ENCODE peak calls at places on chromosomes 2 and 18, in six cellular contexts. One of them, this sample, is unnamed.

GRCh38 chr2:144133881-144134280 is 386.0 kb downstream of the ZEB2 start:
- DNase-seq in IMR-90: no peak
- DNase-seq in mesendoderm: no peak
- DNase-seq in trophoblast cell: no peak
- DNase-seq in H1: no peak
- DNase-seq in neuronal stem cell: no peak
- DNase-seq in this sample: no peak

GRCh38 chr2:161825429-161825828 is 201.2 kb downstream of the SLC4A10 start:
- DNase-seq in IMR-90: no peak
- DNase-seq in neuronal stem cell: no peak
- DNase-seq in mesendoderm: no peak
- DNase-seq in H1: no peak
- DNase-seq in trophoblast cell: no peak
- DNase-seq in this sample: no peak

GRCh38 chr2:162114291-162114690 is 37.8 kb downstream of the GCG start:
- DNase-seq in mesendoderm: no peak
- DNase-seq in trophoblast cell: no peak
- DNase-seq in IMR-90: no peak
- DNase-seq in neuronal stem cell: no peak
- DNase-seq in H1: no peak
- DNase-seq in this sample: no peak

GRCh38 chr2:86020984-86021383 is 84.7 kb downstream of the POLR1A start:
- DNase-seq in trophoblast cell: no peak
- DNase-seq in neuronal stem cell: no peak
- DNase-seq in IMR-90: peak; percentile 70
- DNase-seq in H1: no peak
- DNase-seq in mesendoderm: no peak
- DNase-seq in this sample: no peak

GRCh38 chr2:112958428-112959108 is 19.2 kb upstream of the IL36G start:
- DNase-seq in IMR-90: peak; percentile 57
- DNase-seq in neuronal stem cell: peak; percentile 37
- DNase-seq in H1: no peak
- DNase-seq in trophoblast cell: no peak
- DNase-seq in mesendoderm: peak; percentile 69
- DNase-seq in this sample: peak; percentile 68

GRCh38 chr18:72542993-72543361 is 1.2 kb downstream of the CBLN2 start:
- DNase-seq in H1: no peak
- DNase-seq in mesendoderm: peak; percentile 38
- DNase-seq in IMR-90: no peak
- DNase-seq in neuronal stem cell: peak; percentile 39
- DNase-seq in trophoblast cell: no peak
- DNase-seq in this sample: no peak

GRCh38 chr2:216636570-216637450 is 3.6 kb downstream of the IGFBP2 start:
- DNase-seq in neuronal stem cell: peak; percentile 63
- DNase-seq in mesendoderm: peak; percentile 68
- DNase-seq in trophoblast cell: no peak
- DNase-seq in H1: no peak
- DNase-seq in IMR-90: peak; percentile 37
- DNase-seq in this sample: peak; percentile 77

GRCh38 chr18:23943104-23943503 is 71.5 kb upstream of the TTC39C start:
- DNase-seq in mesendoderm: no peak
- DNase-seq in H1: no peak
- DNase-seq in trophoblast cell: no peak
- DNase-seq in neuronal stem cell: no peak
- DNase-seq in IMR-90: no peak
- DNase-seq in this sample: no peak

GRCh38 chr2:232239956-232240681 is 138.4 kb upstream of the ALPP start:
- DNase-seq in IMR-90: peak; percentile 27
- DNase-seq in trophoblast cell: peak; percentile 77
- DNase-seq in H1: no peak
- DNase-seq in mesendoderm: no peak
- DNase-seq in neuronal stem cell: no peak
- DNase-seq in this sample: no peak

GRCh38 chr2:64731306-64731654 is 77.6 kb upstream of the SERTAD2 start:
- DNase-seq in neuronal stem cell: no peak
- DNase-seq in H1: no peak
- DNase-seq in mesendoderm: no peak
- DNase-seq in trophoblast cell: no peak
- DNase-seq in IMR-90: no peak
- DNase-seq in this sample: no peak

GRCh38 chr18:22219568-22220355 is 50.4 kb downstream of the GATA6 start:
- DNase-seq in neuronal stem cell: no peak
- DNase-seq in mesendoderm: peak; percentile 58
- DNase-seq in H1: no peak
- DNase-seq in trophoblast cell: no peak
- DNase-seq in IMR-90: no peak
- DNase-seq in this sample: no peak

GRCh38 chr2:40680547-40680946 is 228.7 kb upstream of the SLC8A1 start:
- DNase-seq in IMR-90: peak; percentile 19
- DNase-seq in mesendoderm: no peak
- DNase-seq in neuronal stem cell: no peak
- DNase-seq in H1: no peak
- DNase-seq in trophoblast cell: no peak
- DNase-seq in this sample: no peak
- H3K4me3 ChIP-seq in IMR-90: peak overlapping the region; percentile 7
- H3K4me3 ChIP-seq in mesendoderm: no peak overlapping the region
- H3K4me3 ChIP-seq in neuronal stem cell: no peak overlapping the region
- H3K4me3 ChIP-seq in H1: no peak overlapping the region
- H3K4me3 ChIP-seq in trophoblast cell: no peak overlapping the region
- H3K4me3 ChIP-seq in this sample: no peak overlapping the region

GRCh38 chr2:63614448-63614968 is 25.7 kb downstream of the MDH1 start:
- DNase-seq in IMR-90: peak; percentile 61
- DNase-seq in neuronal stem cell: peak; percentile 20
- DNase-seq in mesendoderm: peak; percentile 99
- DNase-seq in H1: no peak
- DNase-seq in trophoblast cell: peak; percentile 54
- DNase-seq in this sample: peak; percentile 26
- H3K4ac ChIP-seq in IMR-90: peak overlapping the region; percentile 45
- H3K4ac ChIP-seq in neuronal stem cell: no peak overlapping the region
- H3K4ac ChIP-seq in mesendoderm: no peak overlapping the region
- H3K4ac ChIP-seq in H1: no peak overlapping the region
- H3K4ac ChIP-seq in trophoblast cell: no peak overlapping the region
- H3K4ac ChIP-seq in this sample: no peak overlapping the region

GRCh38 chr2:239310401-239311061 is 90.3 kb downstream of the HDAC4 start:
- DNase-seq in neuronal stem cell: no peak
- DNase-seq in mesendoderm: no peak
- DNase-seq in trophoblast cell: no peak
- DNase-seq in H1: no peak
- DNase-seq in IMR-90: no peak
- DNase-seq in this sample: no peak

GRCh38 chr2:239309398-239310245 is 91.2 kb downstream of the HDAC4 start:
- DNase-seq in mesendoderm: no peak
- DNase-seq in trophoblast cell: no peak
- DNase-seq in neuronal stem cell: no peak
- DNase-seq in IMR-90: no peak
- DNase-seq in H1: no peak
- DNase-seq in this sample: no peak

GRCh38 chr2:239307921-239308620 is 92.7 kb downstream of the HDAC4 start:
- DNase-seq in IMR-90: no peak
- DNase-seq in mesendoderm: peak; percentile 45
- DNase-seq in trophoblast cell: no peak
- DNase-seq in neuronal stem cell: no peak
- DNase-seq in H1: no peak
- DNase-seq in this sample: no peak

GRCh38 chr2:239307221-239307569 is 93.6 kb downstream of the HDAC4 start:
- DNase-seq in mesendoderm: no peak
- DNase-seq in trophoblast cell: no peak
- DNase-seq in H1: no peak
- DNase-seq in neuronal stem cell: no peak
- DNase-seq in IMR-90: no peak
- DNase-seq in this sample: no peak

GRCh38 chr2:239308696-239309397 is 92.0 kb downstream of the HDAC4 start:
- DNase-seq in neuronal stem cell: no peak
- DNase-seq in H1: no peak
- DNase-seq in IMR-90: peak; percentile 80
- DNase-seq in trophoblast cell: no peak
- DNase-seq in mesendoderm: no peak
- DNase-seq in this sample: peak; percentile 40
- H3K4me3 ChIP-seq in neuronal stem cell: no peak overlapping the region
- H3K4me3 ChIP-seq in H1: no peak overlapping the region
- H3K4me3 ChIP-seq in IMR-90: peak overlapping the region; percentile 25
- H3K4me3 ChIP-seq in trophoblast cell: no peak overlapping the region
- H3K4me3 ChIP-seq in mesendoderm: no peak overlapping the region
- H3K4me3 ChIP-seq in this sample: no peak overlapping the region

GRCh38 chr2:128638741-128639477 is 320.2 kb upstream of the HS6ST1 start:
- DNase-seq in mesendoderm: peak; percentile 99
- DNase-seq in trophoblast cell: no peak
- DNase-seq in H1: peak; percentile 88
- DNase-seq in neuronal stem cell: peak; percentile 93
- DNase-seq in IMR-90: no peak
- DNase-seq in this sample: no peak

GRCh38 chr2:128639693-128640092 is 321.0 kb upstream of the HS6ST1 start:
- DNase-seq in trophoblast cell: no peak
- DNase-seq in mesendoderm: peak; percentile 56
- DNase-seq in neuronal stem cell: no peak
- DNase-seq in IMR-90: no peak
- DNase-seq in H1: no peak
- DNase-seq in this sample: no peak

GRCh38 chr2:128638311-128638710 is 319.6 kb upstream of the HS6ST1 start:
- DNase-seq in H1: no peak
- DNase-seq in IMR-90: no peak
- DNase-seq in trophoblast cell: no peak
- DNase-seq in mesendoderm: no peak
- DNase-seq in neuronal stem cell: no peak
- DNase-seq in this sample: no peak

GRCh38 chr2:128636802-128637147 is 318.1 kb upstream of the HS6ST1 start:
- DNase-seq in H1: no peak
- DNase-seq in trophoblast cell: no peak
- DNase-seq in IMR-90: no peak
- DNase-seq in neuronal stem cell: no peak
- DNase-seq in mesendoderm: no peak
- DNase-seq in this sample: no peak

DNA sequence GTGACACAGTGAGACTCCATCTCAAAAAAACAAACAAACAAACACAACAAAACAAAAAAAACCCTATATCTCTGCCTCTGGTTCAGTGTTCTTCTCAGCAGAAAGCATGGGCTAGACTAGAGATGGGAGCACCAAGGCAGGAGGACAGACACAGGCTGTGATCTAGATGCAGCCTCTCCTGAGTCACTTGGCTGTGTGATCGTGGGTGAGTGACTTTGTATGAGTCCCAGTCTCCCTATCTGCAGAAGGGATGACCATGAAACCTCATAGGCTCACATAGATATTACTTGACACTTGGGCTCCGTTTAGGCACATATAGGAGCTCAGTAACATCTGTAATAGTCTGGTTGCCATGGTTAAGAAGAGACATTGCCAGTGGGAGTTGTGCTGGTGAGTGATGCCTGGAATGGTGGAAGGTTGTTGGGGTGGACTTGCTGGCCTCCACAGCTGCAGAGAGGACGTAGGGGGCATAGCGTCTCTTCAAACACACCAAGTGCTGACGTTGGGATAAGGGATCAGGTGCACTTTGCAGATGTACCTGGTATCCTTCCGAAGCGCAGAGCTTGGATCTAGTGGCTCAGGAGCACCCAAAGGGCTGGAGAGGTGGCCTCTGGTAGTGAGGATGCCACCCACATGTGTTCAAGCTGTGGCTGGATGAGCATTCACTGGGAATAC is 318.9 kb upstream of the HS6ST1 start:
- DNase-seq in neuronal stem cell: no peak
- DNase-seq in mesendoderm: no peak
- DNase-seq in IMR-90: no peak
- DNase-seq in trophoblast cell: no peak
- DNase-seq in H1: no peak
- DNase-seq in this sample: no peak
- H3K4ac ChIP-seq in neuronal stem cell: peak overlapping the region; percentile 28
- H3K4ac ChIP-seq in mesendoderm: no peak overlapping the region
- H3K4ac ChIP-seq in IMR-90: no peak overlapping the region
- H3K4ac ChIP-seq in trophoblast cell: no peak overlapping the region
- H3K4ac ChIP-seq in H1: peak overlapping the region; percentile 99
- H3K4ac ChIP-seq in this sample: no peak overlapping the region

DNA sequence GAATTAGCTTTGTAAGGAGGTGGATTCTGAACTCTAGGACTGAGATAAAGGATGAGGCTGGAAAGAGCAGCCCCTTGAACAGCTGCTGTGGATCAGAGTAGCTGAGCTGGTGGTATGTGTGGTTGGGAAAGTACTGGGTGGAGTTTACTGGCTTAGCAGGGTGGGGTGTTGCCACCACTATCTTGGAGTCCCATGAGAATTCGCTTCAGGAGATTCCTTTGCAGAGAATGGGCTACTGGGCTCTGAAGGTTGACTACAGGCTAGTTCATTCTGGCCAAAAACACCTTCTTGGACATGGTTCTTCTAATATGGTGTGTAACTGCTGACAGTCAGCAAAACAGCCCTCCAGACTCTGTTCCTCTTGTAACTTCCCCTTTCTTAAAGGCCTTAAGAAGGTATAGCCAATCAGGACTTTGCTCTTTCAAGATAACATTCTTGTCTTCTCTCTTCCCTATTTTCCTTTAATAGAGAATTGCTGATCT is 52.7 kb downstream of the TET3 start:
- DNase-seq in mesendoderm: peak; percentile 51
- DNase-seq in trophoblast cell: peak; percentile 66
- DNase-seq in neuronal stem cell: no peak
- DNase-seq in H1: no peak
- DNase-seq in IMR-90: peak; percentile 48
- DNase-seq in this sample: peak; percentile 66
- H3K4me3 ChIP-seq in mesendoderm: no peak overlapping the region
- H3K4me3 ChIP-seq in trophoblast cell: no peak overlapping the region
- H3K4me3 ChIP-seq in neuronal stem cell: no peak overlapping the region
- H3K4me3 ChIP-seq in H1: no peak overlapping the region
- H3K4me3 ChIP-seq in IMR-90: no peak overlapping the region
- H3K4me3 ChIP-seq in this sample: no peak overlapping the region

GRCh38 chr2:118186110-118186857 is 98.0 kb downstream of the INSIG2 start:
- DNase-seq in trophoblast cell: peak; percentile 45
- DNase-seq in IMR-90: peak; percentile 75
- DNase-seq in H1: peak; percentile 70
- DNase-seq in mesendoderm: peak; percentile 90
- DNase-seq in neuronal stem cell: peak; percentile 77
- DNase-seq in this sample: peak; percentile 70

GRCh38 chr2:118190365-118190916 is 102.2 kb downstream of the INSIG2 start:
- DNase-seq in mesendoderm: no peak
- DNase-seq in H1: no peak
- DNase-seq in neuronal stem cell: no peak
- DNase-seq in trophoblast cell: no peak
- DNase-seq in IMR-90: no peak
- DNase-seq in this sample: no peak

GRCh38 chr2:118186858-118187254 is 98.6 kb downstream of the INSIG2 start:
- DNase-seq in IMR-90: no peak
- DNase-seq in trophoblast cell: no peak
- DNase-seq in mesendoderm: no peak
- DNase-seq in neuronal stem cell: no peak
- DNase-seq in H1: no peak
- DNase-seq in this sample: no peak

GRCh38 chr2:118185210-118186109 is 97.2 kb downstream of the INSIG2 start:
- DNase-seq in trophoblast cell: no peak
- DNase-seq in neuronal stem cell: peak; percentile 45
- DNase-seq in H1: no peak
- DNase-seq in mesendoderm: peak; percentile 76
- DNase-seq in IMR-90: peak; percentile 20
- DNase-seq in this sample: peak; percentile 34
- H3K4ac ChIP-seq in trophoblast cell: no peak overlapping the region
- H3K4ac ChIP-seq in neuronal stem cell: no peak overlapping the region
- H3K4ac ChIP-seq in H1: no peak overlapping the region
- H3K4ac ChIP-seq in mesendoderm: peak overlapping the region; percentile 58
- H3K4ac ChIP-seq in IMR-90: peak overlapping the region; percentile 44
- H3K4ac ChIP-seq in this sample: no peak overlapping the region

This sample was measured in mesenchymal stem cell.